ENCODE peak calls at places on chromosomes 1 and 21, in four cellular contexts. N is cardiac muscle cell, S is cardiac fibroblast, Q is AG04450. F is an unnamed sample.
A peak's percentile ranks its signal among the peaks of the same experiment; 100 is the strongest.

GRCh38 chr1:234683856-234684632 is 74.1 kb upstream of the IRF2BP2 start:
- DNase-seq in N (no peak), S (peak; percentile 83), Q (no peak), F (no peak)

GRCh38 chr1:200512191-200512590 is 102.4 kb upstream of the ZNF281 start:
- DNase-seq in N (no peak), S (no peak), Q (peak; percentile 42), F (no peak)

GRCh38 chr1:40352126-40352525 is 21.4 kb upstream of the SMAP2 start:
- DNase-seq in N (no peak), S (no peak), Q (no peak), F (no peak)

GRCh38 chr1:211928993-211929637 is 98.6 kb upstream of the LPGAT1 start:
- DNase-seq in N (no peak), S (peak; percentile 59), Q (no peak), F (no peak)

GRCh38 chr1:76723949-76724348 is 143.3 kb upstream of the ST6GALNAC5 start:
- DNase-seq in N (no peak), S (no peak), Q (no peak), F (no peak)

GRCh38 chr1:41806472-41807155 is 112.1 kb downstream of the HIVEP3 start:
- DNase-seq in N (no peak), S (no peak), Q (no peak), F (no peak)

GRCh38 chr1:15937146-15937545 is 38.8 kb downstream of the ZBTB17 start:
- DNase-seq in N (no peak), S (no peak), Q (no peak), F (no peak)

GRCh38 chr21:35748683-35749314 is 311.5 kb downstream of the SETD4 start:
- DNase-seq in N (no peak), S (no peak), Q (no peak), F (no peak)

GRCh38 chr1:227429447-227430359 is 111.4 kb upstream of the CDC42BPA start:
- DNase-seq in N (no peak), S (peak; percentile 68), Q (no peak), F (no peak)

GRCh38 chr1:237931631-237932030 is 40.9 kb upstream of the ZP4 start:
- DNase-seq in N (no peak), S (no peak), Q (no peak), F (no peak)

GRCh38 chr1:23354260-23354659 is 10.2 kb upstream of the HNRNPR start:
- DNase-seq in N (no peak), S (no peak), Q (no peak), F (no peak)

GRCh38 chr1:3196577-3197245 is 127.7 kb downstream of the PRDM16 start:
- DNase-seq in N (no peak), S (no peak), Q (no peak), F (no peak)

GRCh38 chr21:17472592-17473271 is 40.1 kb upstream of the CXADR start:
- DNase-seq in N (no peak), S (no peak), Q (no peak), F (no peak)

GRCh38 chr1:116498789-116499628 is 71.8 kb downstream of the CD58 start:
- DNase-seq in N (peak; percentile 84), S (peak; percentile 78), Q (no peak), F (no peak)

GRCh38 chr1:96424882-96425281 is 296.7 kb upstream of the PTBP2 start:
- DNase-seq in N (no peak), S (peak; percentile 10), Q (no peak), F (no peak)

GRCh38 chr1:51284487-51284954 is 45.8 kb downstream of the TTC39A start:
- DNase-seq in N (peak; percentile 68), S (peak; percentile 44), Q (no peak), F (no peak)

DNA sequence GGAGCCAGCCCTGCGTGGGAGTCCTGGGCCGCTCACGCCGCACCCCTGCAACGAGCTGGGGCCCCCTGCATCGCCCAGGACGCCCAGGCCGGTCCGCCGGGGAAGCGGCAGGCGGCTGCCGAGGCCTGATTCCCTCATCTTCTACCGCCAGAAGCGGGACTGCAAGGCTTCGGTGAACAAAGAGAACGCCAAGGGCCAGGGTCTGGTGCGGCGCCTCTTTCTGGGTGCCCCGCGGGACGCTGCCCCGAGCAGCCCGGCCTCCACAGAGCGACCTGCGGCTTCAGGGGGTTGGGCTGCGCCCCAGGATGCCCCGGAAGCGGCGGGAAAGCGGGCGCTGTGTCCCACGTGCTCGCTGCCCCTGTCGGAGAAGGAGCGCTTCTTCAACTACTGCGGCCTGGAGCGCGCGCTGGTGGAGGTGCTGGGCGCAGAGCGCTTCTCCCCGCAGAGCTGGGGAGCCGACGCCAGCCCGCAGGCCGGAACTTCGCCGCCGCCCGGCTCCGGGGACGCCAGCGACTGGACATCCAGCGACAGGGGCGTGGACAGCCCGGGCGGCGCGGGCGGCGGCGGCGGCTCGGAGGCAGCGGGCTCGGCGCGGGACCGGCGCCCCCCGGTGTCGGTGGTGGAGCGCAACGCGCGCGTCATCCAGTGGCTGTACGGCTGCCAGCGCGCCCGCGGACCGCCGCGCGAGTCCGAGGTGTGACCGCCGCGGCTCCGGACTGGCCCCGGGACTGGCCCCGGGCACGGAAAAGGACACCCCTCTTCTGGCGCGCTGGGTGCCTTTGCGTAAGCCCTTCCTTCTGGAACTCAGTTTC is 2.7 kb downstream of the FAM110D start:
- DNase-seq in N (peak; percentile 84), S (peak; percentile 51), Q (no peak), F (no peak)
- TF ChIP-seq CTCF in N (peak; percentile 4), S (no peak), Q (peak; percentile 24), F (peak; percentile 69)

DNA sequence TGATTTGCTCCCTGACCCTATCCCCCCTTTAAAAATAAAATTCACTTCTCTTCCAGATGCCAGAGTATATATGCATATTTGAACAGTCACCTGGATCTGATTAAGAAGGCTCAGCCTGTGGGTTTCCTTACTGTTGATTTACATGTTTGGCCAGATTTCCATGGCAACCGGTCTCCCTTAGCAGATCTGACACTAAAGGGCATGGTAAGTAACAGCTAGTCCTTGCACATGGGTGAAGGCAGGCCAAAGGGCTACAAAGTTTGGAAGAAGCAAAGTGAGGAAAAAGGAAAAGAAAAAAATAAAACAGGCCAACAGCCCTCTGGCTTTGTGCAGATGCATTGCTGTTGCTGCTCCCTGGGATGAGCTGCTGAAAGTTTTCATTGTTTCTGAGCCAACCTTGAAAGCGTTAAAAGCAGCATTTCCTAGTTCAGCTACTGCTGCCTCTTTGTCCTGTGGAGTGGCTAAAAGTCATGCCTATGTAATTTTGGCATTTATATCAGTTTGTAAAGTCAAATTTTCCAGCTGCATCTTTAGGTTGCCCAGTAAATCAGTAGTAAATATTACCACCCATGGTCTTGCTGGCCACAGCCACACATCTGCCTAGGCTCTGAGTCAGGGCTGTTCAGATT is 176.5 kb upstream of the HOOK1 start:
- DNase-seq in N (no peak), S (peak; percentile 80), Q (peak; percentile 62), F (no peak)
- TF ChIP-seq CTCF in N (no peak), S (no peak), Q (peak; percentile 32), F (no peak)

GRCh38 chr1:220012259-220012658 is 34.0 kb downstream of the EPRS1 start:
- DNase-seq in N (no peak), S (peak; percentile 48), Q (no peak), F (no peak)
- TF ChIP-seq CTCF in N (peak; percentile 29), S (no peak), Q (peak; percentile 1), F (no peak)

DNA sequence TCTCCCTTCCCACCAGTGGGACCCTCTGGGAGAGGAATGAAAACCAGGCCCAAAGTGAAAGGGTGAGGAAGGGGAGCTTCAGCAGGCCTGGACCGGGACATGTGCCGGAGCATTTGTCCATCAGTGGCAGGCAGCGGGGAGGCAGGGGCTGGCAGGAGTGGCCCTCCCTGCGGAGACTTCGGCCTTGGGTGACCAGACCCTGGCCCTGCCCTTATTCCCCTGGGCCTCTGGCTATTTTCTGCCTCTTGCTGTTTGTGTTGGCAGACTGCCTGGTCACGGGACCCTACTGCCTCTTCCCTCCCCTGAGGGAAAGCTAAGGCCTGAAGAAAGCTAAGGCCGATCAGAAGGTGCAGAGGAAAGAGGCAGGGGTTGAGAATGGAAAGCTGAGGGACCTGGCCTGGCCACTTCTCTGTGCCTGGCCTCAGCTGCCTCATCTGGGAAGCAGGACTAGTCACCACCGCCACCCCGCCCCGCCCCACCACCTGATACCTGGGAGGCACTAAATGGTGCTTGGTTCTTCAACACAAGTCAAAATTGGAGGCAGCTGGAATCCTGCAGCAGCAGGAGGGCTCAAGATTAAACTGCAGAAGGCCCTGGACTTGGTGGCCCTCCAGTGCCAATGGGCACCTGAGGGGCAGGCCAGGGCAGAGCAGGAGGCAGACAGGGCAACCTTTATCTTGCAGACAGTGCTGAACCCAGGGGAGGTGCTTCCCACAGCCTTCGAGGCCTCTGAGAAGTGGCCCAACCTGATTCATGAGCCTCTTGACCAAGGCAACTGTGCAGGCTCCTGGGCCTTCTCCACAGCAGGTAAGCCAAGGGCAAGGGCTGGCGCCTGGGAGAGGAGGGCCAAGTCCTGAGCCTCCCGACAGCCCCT is 7.9 kb downstream of the TINAGL1 start:
- DNase-seq in N (peak; percentile 83), S (peak; percentile 86), Q (no peak), F (no peak)
- TF ChIP-seq CTCF in N (no peak), S (no peak), Q (no peak), F (no peak)

GRCh38 chr1:168321945-168322344 is 41.3 kb downstream of the TBX19 start:
- DNase-seq in N (peak; percentile 18), S (peak; percentile 75), Q (no peak), F (no peak)
- TF ChIP-seq CTCF in N (peak; percentile 44), S (peak; percentile 46), Q (peak; percentile 30), F (peak; percentile 69)

GRCh38 chr21:37057614-37058013 is 15.3 kb downstream of the PIGP start:
- DNase-seq in N (no peak), S (no peak), Q (no peak), F (no peak)

GRCh38 chr21:37061926-37062591 is 10.8 kb downstream of the PIGP start:
- DNase-seq in N (no peak), S (peak; percentile 60), Q (no peak), F (no peak)

GRCh38 chr21:37062592-37062933 is 10.3 kb downstream of the PIGP start:
- DNase-seq in N (no peak), S (no peak), Q (no peak), F (no peak)

GRCh38 chr21:37059181-37059580 is 13.7 kb downstream of the PIGP start:
- DNase-seq in N (no peak), S (no peak), Q (no peak), F (no peak)

DNA sequence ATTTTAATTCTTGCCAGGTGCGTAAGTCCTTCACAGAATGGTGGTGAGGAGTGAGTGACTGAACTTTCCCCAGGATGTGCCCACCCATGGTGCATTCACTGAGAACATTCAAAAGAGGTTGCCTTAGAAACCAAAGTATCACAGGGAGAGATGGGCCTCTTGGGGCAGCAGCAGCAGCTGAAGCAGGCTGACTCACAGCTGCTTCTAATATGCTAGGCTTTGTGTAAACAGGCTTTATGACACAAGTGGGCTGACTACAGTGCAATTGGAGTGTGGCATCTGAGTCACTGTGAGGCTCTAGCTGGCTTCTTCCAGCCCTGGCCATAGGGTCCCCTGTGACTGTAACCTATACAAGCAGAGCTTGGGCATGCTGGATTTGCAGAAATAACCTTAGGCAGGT is 12.6 kb downstream of the PIGP start:
- DNase-seq in N (peak; percentile 28), S (peak; percentile 94), Q (peak; percentile 86), F (no peak)
- TF ChIP-seq CTCF in N (peak; percentile 25), S (no peak), Q (peak; percentile 38), F (peak; percentile 21)

DNA sequence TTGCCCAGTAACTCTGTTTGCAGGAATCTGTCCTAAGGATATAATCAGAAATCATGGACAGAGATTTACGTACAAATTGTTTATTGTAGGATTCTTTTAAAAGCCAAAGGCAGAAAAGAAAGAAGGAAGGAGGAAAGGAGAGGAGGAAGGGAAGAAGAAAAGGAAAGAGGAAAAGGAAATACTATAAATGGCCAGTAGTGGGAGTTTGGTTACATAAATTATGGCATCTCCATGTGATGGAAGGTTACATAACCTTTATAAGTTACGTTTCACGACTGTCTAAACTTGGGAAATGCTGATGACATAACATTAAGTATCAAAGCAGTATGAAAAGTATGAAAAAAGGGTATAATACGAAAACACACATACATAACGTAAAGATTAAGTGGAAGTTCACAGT is 39.0 kb downstream of the SMYD2 start:
- DNase-seq in N (no peak), S (no peak), Q (no peak), F (no peak)
- TF ChIP-seq CTCF in N (no peak), S (no peak), Q (peak; percentile 20), F (no peak)

GRCh38 chr1:181482521-181483083 is 715 bp upstream of the CACNA1E start:
- DNase-seq in N (peak; percentile 49), S (no peak), Q (no peak), F (no peak)
- TF ChIP-seq CTCF in N (no peak), S (no peak), Q (no peak), F (peak; percentile 11)

F was measured in RWPE2.